ENCODE peak calls at places on chromosomes 3 and 15, in nine cellular contexts. G is CD8-positive, alpha-beta T cell; J is Peyer's patch; E is A549; X is AG09319; O is AG04450; U is uterus; K is epithelial cell of proximal tubule; C is esophagus squamous epithelium. N is an unnamed sample.
A peak's percentile ranks its signal among the peaks of the same experiment; 100 is the strongest.

GRCh38 chr15:67110958-67111864 is 45.8 kb downstream of the SMAD3 start:
- DNase-seq in G (no peak), J (no peak), E (no peak), X (no peak), O (no peak), U (no peak), K (no peak), C (no peak), N (no peak)

GRCh38 chr3:48016336-48016973 is at the start of gene MAP4:
- DNase-seq in G (no peak), J (no peak), E (peak; percentile 31), X (no peak), O (no peak), U (no peak), K (no peak), C (no peak), N (no peak)

GRCh38 chr3:42702066-42702951 is at the start of gene HHATL:
- DNase-seq in G (peak; percentile 45), J (peak; percentile 26), E (no peak), X (no peak), O (no peak), U (no peak), K (no peak), C (no peak), N (no peak)

GRCh38 chr15:50135123-50135541 is 16.1 kb upstream of the ATP8B4 start:
- DNase-seq in G (no peak), J (no peak), E (peak; percentile 49), X (no peak), O (no peak), U (no peak), K (no peak), C (no peak), N (no peak)

GRCh38 chr3:197408177-197408957 is 110.0 kb upstream of the DLG1 start:
- DNase-seq in G (no peak), J (peak; percentile 24), E (no peak), X (no peak), O (no peak), U (no peak), K (no peak), C (no peak), N (no peak)

GRCh38 chr3:185930393-185931107 is 7.3 kb downstream of the TRA2B start:
- DNase-seq in G (no peak), J (no peak), E (no peak), X (no peak), O (no peak), U (no peak), K (no peak), C (no peak), N (no peak)

GRCh38 chr15:79437275-79438000 is 5.3 kb downstream of the MINAR1 start:
- DNase-seq in G (no peak), J (no peak), E (no peak), X (no peak), O (no peak), U (no peak), K (no peak), C (no peak), N (no peak)

GRCh38 chr3:171661484-171661883 is 148.8 kb downstream of the PLD1 start:
- DNase-seq in G (no peak), J (no peak), E (no peak), X (no peak), O (no peak), U (no peak), K (no peak), C (no peak), N (no peak)

GRCh38 chr3:190380184-190380583 is 7.8 kb upstream of the CLDN16 start:
- DNase-seq in G (no peak), J (no peak), E (no peak), X (no peak), O (no peak), U (no peak), K (no peak), C (no peak), N (no peak)

GRCh38 chr15:48427960-48428547 is 96.8 kb downstream of the DUT start:
- DNase-seq in G (no peak), J (no peak), E (no peak), X (peak; percentile 75), O (peak; percentile 58), U (no peak), K (no peak), C (no peak), N (no peak)

GRCh38 chr3:186166036-186166435 is 57.1 kb upstream of the ETV5 start:
- DNase-seq in G (no peak), J (no peak), E (no peak), X (no peak), O (no peak), U (no peak), K (no peak), C (no peak), N (no peak)

GRCh38 chr15:99429681-99430081 is 136.1 kb upstream of the MEF2A start:
- DNase-seq in G (no peak), J (peak; percentile 13), E (no peak), X (no peak), O (no peak), U (peak; percentile 11), K (no peak), C (no peak), N (no peak)

GRCh38 chr15:99014803-99015676 is 7.4 kb upstream of the PGPEP1L start:
- DNase-seq in G (peak; percentile 50), J (no peak), E (peak; percentile 77), X (peak; percentile 16), O (no peak), U (peak; percentile 64), K (no peak), C (no peak), N (no peak)

GRCh38 chr15:71278989-71279756 is 163.9 kb downstream of the THSD4 start:
- DNase-seq in G (no peak), J (peak; percentile 71), E (peak; percentile 99), X (peak; percentile 90), O (peak; percentile 92), U (peak; percentile 79), K (peak; percentile 29), C (no peak), N (no peak)

GRCh38 chr3:111737712-111738097 is 121.4 kb upstream of the PHLDB2 start:
- DNase-seq in G (no peak), J (no peak), E (peak; percentile 48), X (peak; percentile 88), O (peak; percentile 92), U (peak; percentile 91), K (no peak), C (no peak), N (no peak)

GRCh38 chr15:99058421-99058870 is 46.4 kb upstream of the SYNM start:
- DNase-seq in G (no peak), J (no peak), E (no peak), X (no peak), O (no peak), U (peak; percentile 43), K (no peak), C (no peak), N (no peak)

GRCh38 chr3:143352031-143352623 is 232.6 kb downstream of the CHST2 start:
- DNase-seq in G (no peak), J (no peak), E (no peak), X (no peak), O (no peak), U (no peak), K (no peak), C (no peak), N (no peak)

GRCh38 chr3:124351430-124352142 is 359.7 kb upstream of the ROPN1 start:
- DNase-seq in G (no peak), J (peak; percentile 58), E (peak; percentile 63), X (peak; percentile 5), O (peak; percentile 41), U (no peak), K (peak; percentile 38), C (no peak), N (no peak)

GRCh38 chr3:33063651-33064051 is 33.3 kb downstream of the GLB1 start:
- DNase-seq in G (peak; percentile 62), J (peak; percentile 72), E (no peak), X (peak; percentile 12), O (no peak), U (no peak), K (no peak), C (no peak), N (no peak)

GRCh38 chr3:120450914-120451669 is at the start of gene FSTL1:
- DNase-seq in G (no peak), J (peak; percentile 51), E (no peak), X (no peak), O (no peak), U (peak; percentile 78), K (no peak), C (no peak), N (no peak)

GRCh38 chr3:61593630-61594029 is 32.3 kb downstream of the PTPRG start:
- DNase-seq in G (no peak), J (no peak), E (no peak), X (no peak), O (no peak), U (no peak), K (no peak), C (no peak), N (no peak)
- TF ChIP-seq CTCF in G (no peak), J (no peak), E (no peak), X (no peak), O (no peak), U (no peak), K (no peak), C (no peak), N (no peak)

GRCh38 chr15:29103825-29104565 is 165.6 kb downstream of the NSMCE3 start:
- DNase-seq in G (peak; percentile 67), J (peak; percentile 55), E (peak; percentile 70), X (peak; percentile 22), O (peak; percentile 49), U (no peak), K (no peak), C (no peak), N (no peak)
- TF ChIP-seq CTCF in G (peak; percentile 57), J (peak; percentile 56), E (peak; percentile 88), X (peak; percentile 71), O (peak; percentile 86), U (peak; percentile 52), K (peak; percentile 83), C (peak; percentile 73), N (no peak)

GRCh38 chr3:150577854-150578253 is 25.3 kb upstream of the SELENOT start:
- DNase-seq in G (no peak), J (no peak), E (peak; percentile 19), X (no peak), O (no peak), U (no peak), K (no peak), C (no peak), N (no peak)
- TF ChIP-seq CTCF in G (no peak), J (no peak), E (no peak), X (no peak), O (no peak), U (no peak), K (peak; percentile 20), C (no peak), N (no peak)

DNA sequence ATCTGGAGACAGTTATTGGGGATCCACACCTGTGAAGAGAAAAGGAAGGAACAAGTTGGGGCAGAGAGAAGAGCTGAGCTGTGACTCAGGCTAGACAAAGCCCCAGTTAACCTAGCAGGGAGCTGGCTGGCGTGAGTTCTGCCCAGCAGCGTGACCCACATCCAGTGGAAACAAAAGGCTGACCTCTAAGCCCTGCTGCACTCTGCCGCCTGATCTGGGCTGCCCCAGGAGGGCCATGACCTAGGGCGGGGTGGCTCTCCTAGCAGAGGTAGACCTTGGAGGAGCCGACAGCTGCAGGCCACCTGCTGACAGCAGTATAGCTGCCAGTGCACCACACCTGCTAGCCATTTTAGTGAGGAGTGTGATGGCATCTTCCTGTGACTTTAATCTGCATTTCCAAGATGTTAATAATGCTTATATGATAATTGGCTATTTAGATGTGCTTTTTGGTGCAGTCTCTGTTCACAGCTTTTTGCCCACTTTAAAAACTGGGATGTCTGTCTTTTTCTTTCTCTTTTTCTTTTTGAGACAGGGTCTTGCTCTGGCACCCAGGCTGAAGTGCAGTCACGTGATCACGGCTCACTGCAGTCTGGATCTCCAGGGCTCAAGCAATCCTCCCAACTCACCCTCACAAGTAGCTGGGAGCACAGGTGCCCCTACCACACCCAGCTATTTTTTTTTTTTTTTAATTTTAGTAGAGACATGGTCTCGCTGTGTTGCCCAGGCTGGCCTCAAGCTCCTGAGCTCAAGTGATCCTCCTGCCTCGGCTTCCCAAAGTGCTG is 78.1 kb downstream of the LSM3 start:
- DNase-seq in G (no peak), J (peak; percentile 73), E (no peak), X (no peak), O (no peak), U (peak; percentile 11), K (no peak), C (no peak), N (no peak)
- TF ChIP-seq CTCF in G (no peak), J (peak; percentile 59), E (no peak), X (no peak), O (no peak), U (no peak), K (peak; percentile 19), C (no peak), N (no peak)

N was measured in activated B cell treated with CpG ODN at 0.5 μM for 24 hours.